ENCODE peak calls at places on chromosomes 1 and 21, in four cellular contexts. G, D, S and V are unnamed samples.

GRCh38 chr1:31154632-31155215 is 85.0 kb downstream of the NKAIN1 start:
- DNase-seq in G (peak; percentile 48), D (no peak), S (peak; percentile 99), V (peak; percentile 55)

GRCh38 chr1:95369985-95370670 is 136.1 kb downstream of the RWDD3 start:
- DNase-seq in G (no peak), D (no peak), S (peak; percentile 15), V (no peak)

GRCh38 chr21:31887596-31887920 is 14.7 kb downstream of the HUNK start:
- DNase-seq in G (no peak), D (no peak), S (no peak), V (no peak)

GRCh38 chr1:37739222-37739621 is 25.7 kb downstream of the EPHA10 start:
- DNase-seq in G (no peak), D (no peak), S (no peak), V (no peak)

GRCh38 chr1:43531453-43531905 is 796 bp downstream of the PTPRF start:
- DNase-seq in G (peak; percentile 37), D (no peak), S (peak; percentile 85), V (no peak)

GRCh38 chr1:39729030-39729429 is 9.7 kb upstream of the PPIE start:
- DNase-seq in G (no peak), D (no peak), S (no peak), V (peak; percentile 9)

GRCh38 chr1:226476657-226477319 is 68.9 kb upstream of the PARP1 start:
- DNase-seq in G (no peak), D (no peak), S (no peak), V (peak; percentile 6)

GRCh38 chr1:102434421-102434820 is 437.7 kb upstream of the OLFM3 start:
- DNase-seq in G (no peak), D (no peak), S (peak; percentile 2), V (no peak)

GRCh38 chr1:161089251-161089924 is at the start of gene NECTIN4:
- DNase-seq in G (no peak), D (no peak), S (no peak), V (no peak)

GRCh38 chr1:24443241-24443656 is 27.6 kb downstream of the NIPAL3 start:
- DNase-seq in G (no peak), D (no peak), S (no peak), V (no peak)

GRCh38 chr1:22545126-22545525 is 18.2 kb upstream of the EPHA8 start:
- DNase-seq in G (no peak), D (no peak), S (no peak), V (no peak)

GRCh38 chr1:32766328-32766972 is 50.7 kb downstream of the YARS1 start:
- DNase-seq in G (no peak), D (no peak), S (no peak), V (no peak)

GRCh38 chr1:113199718-113200455 is 126.9 kb downstream of the LRIG2 start:
- DNase-seq in G (no peak), D (no peak), S (no peak), V (no peak)
- TF ChIP-seq USF2 in G (no peak), D (no peak), S (no peak), V (no peak)

GRCh38 chr1:195954848-195955247 is 653.4 kb downstream of the KCNT2 start:
- DNase-seq in G (no peak), D (no peak), S (no peak), V (no peak)

GRCh38 chr1:195946500-195946899 is 661.7 kb downstream of the KCNT2 start:
- DNase-seq in G (no peak), D (no peak), S (no peak), V (no peak)

GRCh38 chr1:195948123-195948895 is 659.9 kb downstream of the KCNT2 start:
- DNase-seq in G (no peak), D (no peak), S (no peak), V (no peak)

GRCh38 chr1:195956845-195957244 is 651.4 kb downstream of the KCNT2 start:
- DNase-seq in G (no peak), D (no peak), S (no peak), V (no peak)

GRCh38 chr1:195951313-195951712 is 656.9 kb downstream of the KCNT2 start:
- DNase-seq in G (no peak), D (no peak), S (no peak), V (no peak)
- TF ChIP-seq ELK1 in G (no peak), D (no peak), S (no peak), V (no peak)

GRCh38 chr1:99728494-99729235 is 37.8 kb downstream of the FRRS1 start:
- DNase-seq in G (peak; percentile 43), D (no peak), S (peak; percentile 58), V (peak; percentile 28)
- TF ChIP-seq USF2 in G (no peak), D (no peak), S (no peak), V (no peak)

DNA sequence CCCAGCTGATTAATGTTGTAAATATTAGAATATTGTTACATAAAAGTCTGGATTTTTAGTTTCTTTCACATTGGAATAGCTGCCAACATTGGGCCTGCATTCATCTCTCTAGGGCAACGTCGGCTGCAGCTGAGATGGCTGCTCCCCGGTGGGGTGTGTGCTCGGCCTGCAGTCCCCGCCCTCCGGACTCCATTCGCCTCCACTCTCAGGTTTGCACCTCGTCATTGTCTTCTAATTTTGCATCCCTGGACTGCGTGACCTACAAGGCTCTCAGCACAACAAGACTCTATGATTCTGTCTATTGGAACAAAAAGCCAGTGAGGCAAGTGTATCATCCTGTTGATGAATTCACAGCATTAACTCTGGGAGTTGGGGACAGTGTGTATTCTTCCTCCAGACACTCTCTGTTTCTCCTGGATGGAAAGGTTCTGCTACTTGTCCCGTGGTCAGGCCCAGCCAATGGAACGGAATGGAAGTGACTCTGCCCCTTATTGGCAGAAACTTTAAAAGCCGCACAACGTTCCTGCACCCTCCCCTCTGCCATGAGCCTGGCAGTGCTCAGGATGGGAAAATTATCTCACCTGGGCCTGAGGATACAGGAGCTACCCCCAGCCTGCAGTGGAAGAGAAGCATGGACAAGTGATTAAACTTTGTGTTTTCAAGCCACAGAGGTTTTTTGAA is 105.0 kb upstream of the SAMD11 start:
- DNase-seq in G (no peak), D (no peak), S (no peak), V (no peak)
- TF ChIP-seq ELK1 in G (no peak), D (no peak), S (no peak), V (no peak)

DNA sequence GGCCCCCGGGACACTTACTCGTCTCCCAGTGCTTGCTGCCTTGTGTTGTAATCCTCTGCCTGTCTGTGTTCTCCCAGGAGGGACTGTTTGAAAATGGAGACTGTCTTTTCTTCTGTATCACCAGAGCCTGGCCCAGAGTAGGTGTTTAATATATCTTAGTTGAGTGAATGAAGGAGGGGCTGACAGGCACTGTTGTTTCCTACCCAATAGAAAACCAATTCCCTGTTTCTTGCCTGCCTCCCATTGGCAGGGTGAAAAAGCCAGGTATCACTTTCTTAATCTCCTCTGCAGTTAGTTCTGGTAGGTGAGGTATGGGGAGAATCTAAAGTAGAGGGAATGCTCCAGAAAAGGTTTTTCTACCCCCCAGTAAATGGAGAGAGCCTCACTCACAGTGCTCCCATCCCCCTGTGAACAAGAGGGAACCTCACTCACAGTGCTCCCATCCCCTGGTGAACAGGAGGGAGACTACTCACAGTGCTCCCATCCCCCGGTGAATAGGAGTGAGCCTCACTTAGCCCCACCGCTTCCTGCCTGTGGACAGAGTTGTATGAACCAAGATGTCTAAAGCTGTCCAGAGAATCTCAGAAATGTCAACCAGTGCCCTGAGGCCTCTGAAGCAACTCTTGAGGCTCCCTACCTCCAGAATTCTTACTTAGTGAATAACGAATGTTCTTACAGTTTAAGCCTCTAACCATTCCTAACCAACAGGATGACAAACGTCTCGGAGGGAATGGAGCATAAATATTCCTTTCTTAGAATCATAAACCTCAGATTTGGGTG is at the start of gene GJA5:
- DNase-seq in G (no peak), D (no peak), S (no peak), V (no peak)
- TF ChIP-seq USF2 in G (no peak), D (no peak), S (no peak), V (no peak)

DNA sequence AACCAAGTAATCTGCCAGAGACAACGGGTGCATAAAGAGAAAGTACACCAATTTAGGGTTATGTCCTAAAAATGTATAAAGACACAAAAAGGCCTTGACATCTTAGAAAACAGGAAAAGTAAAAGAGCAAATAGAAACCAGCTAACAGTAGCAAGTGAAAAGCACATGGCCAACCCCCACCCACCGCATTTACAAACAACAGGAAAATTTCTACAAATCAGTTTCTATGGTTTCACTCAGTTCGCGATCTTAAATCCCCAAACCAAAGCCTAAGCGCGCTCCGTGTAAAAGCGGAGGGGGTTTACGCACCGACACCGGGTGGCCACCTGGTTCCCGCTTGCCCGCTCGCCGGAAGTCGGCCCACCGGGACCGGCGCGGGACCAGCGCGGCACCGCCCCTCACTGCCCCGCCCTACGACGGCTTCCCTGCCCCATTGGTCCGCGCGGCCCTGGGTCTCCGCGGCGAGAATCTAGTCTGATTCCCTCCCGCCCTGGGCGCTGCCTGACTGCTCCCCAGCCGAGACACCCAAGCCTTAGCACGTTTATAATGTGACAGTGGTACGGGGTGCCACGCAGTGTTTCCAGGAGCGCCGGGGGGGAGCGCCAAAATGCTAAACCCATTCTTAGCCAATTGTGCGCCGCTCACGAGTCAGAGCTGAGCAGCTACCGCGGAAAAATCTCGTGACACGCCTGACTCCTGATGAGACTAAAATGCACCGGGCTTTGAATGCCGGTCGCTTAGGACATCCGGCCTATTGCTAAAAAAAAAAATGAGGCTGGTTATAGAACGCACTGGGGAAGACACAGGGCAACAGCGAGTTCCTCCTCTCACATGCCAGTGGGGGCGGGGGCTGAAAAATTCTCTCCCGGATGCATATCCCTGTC is at the start of gene GART:
- DNase-seq in G (peak; percentile 33), D (peak; percentile 35), S (peak; percentile 86), V (peak; percentile 65)
- TF ChIP-seq ELK1 in G (no peak), D (peak; percentile 12), S (no peak), V (no peak)

DNA sequence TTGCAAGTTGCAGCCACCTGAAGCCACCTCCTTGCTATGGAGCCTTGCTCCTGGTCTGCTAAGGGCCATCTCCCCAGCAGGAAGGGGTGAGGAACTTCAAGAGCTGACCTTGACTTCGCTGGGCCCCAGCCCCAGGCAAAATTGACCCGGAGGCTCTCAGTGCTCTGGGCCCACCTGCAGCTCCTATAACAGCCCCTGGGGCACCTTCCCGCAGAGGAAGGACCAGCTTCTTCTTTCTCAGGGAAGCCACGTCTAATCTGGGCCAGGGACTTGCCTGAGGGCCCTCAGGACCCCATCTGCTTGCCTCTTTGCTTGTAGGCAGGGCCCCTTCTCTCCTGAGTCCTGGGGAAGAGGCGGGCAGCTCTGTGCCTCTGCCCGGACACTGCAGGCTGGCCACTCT is 30.9 kb upstream of the GNPAT start:
- DNase-seq in G (no peak), D (no peak), S (no peak), V (no peak)
- TF ChIP-seq USF2 in G (no peak), D (no peak), S (no peak), V (no peak)

GRCh38 chr1:7550981-7551380 is 220.1 kb upstream of the VAMP3 start:
- DNase-seq in G (no peak), D (no peak), S (no peak), V (no peak)

GRCh38 chr1:7549693-7550161 is 221.4 kb upstream of the VAMP3 start:
- DNase-seq in G (peak; percentile 15), D (no peak), S (no peak), V (peak; percentile 35)

GRCh38 chr1:7551442-7551841 is 219.7 kb upstream of the VAMP3 start:
- DNase-seq in G (no peak), D (no peak), S (no peak), V (no peak)

GRCh38 chr1:7550261-7550850 is 220.7 kb upstream of the VAMP3 start:
- DNase-seq in G (no peak), D (no peak), S (no peak), V (no peak)

GRCh38 chr1:7549277-7549676 is 221.8 kb upstream of the VAMP3 start:
- DNase-seq in G (peak; percentile 70), D (peak; percentile 56), S (no peak), V (peak; percentile 87)
- TF ChIP-seq ELK1 in G (no peak), D (no peak), S (no peak), V (no peak)